ENCODE peak calls at places on chromosomes 6 and 20, in nine cellular contexts. One of them, this sample, is unnamed.

GRCh38 chr6:84772428-84773132 is 8.2 kb upstream of the TBX18 start:
- DNase-seq in esophagus squamous epithelium: no peak
- DNase-seq in A549: no peak
- DNase-seq in breast epithelium: no peak
- DNase-seq in Peyer's patch: no peak
- DNase-seq in thyroid gland: no peak
- DNase-seq in upper lobe of left lung: peak; percentile 63
- DNase-seq in lower leg skin: no peak
- DNase-seq in tibial nerve: no peak
- DNase-seq in this sample: no peak

GRCh38 chr6:13924146-13924948 is 405 bp upstream of the RNF182 start:
- DNase-seq in esophagus squamous epithelium: no peak
- DNase-seq in A549: peak; percentile 43
- DNase-seq in breast epithelium: no peak
- DNase-seq in Peyer's patch: no peak
- DNase-seq in thyroid gland: peak; percentile 53
- DNase-seq in upper lobe of left lung: peak; percentile 72
- DNase-seq in lower leg skin: no peak
- DNase-seq in tibial nerve: no peak
- DNase-seq in this sample: peak; percentile 35

GRCh38 chr20:38790210-38791053 is 15.1 kb upstream of the PPP1R16B start:
- DNase-seq in esophagus squamous epithelium: no peak
- DNase-seq in A549: peak; percentile 46
- DNase-seq in breast epithelium: no peak
- DNase-seq in Peyer's patch: no peak
- DNase-seq in thyroid gland: no peak
- DNase-seq in upper lobe of left lung: no peak
- DNase-seq in lower leg skin: no peak
- DNase-seq in tibial nerve: no peak
- DNase-seq in this sample: no peak

GRCh38 chr6:149160943-149161342 is 156.6 kb upstream of the TAB2 start:
- DNase-seq in esophagus squamous epithelium: no peak
- DNase-seq in A549: no peak
- DNase-seq in breast epithelium: no peak
- DNase-seq in Peyer's patch: no peak
- DNase-seq in thyroid gland: no peak
- DNase-seq in upper lobe of left lung: no peak
- DNase-seq in lower leg skin: no peak
- DNase-seq in tibial nerve: no peak
- DNase-seq in this sample: no peak

GRCh38 chr20:20759132-20759531 is 46.7 kb upstream of the RALGAPA2 start:
- DNase-seq in esophagus squamous epithelium: no peak
- DNase-seq in A549: no peak
- DNase-seq in breast epithelium: no peak
- DNase-seq in Peyer's patch: no peak
- DNase-seq in thyroid gland: peak; percentile 69
- DNase-seq in upper lobe of left lung: no peak
- DNase-seq in lower leg skin: no peak
- DNase-seq in tibial nerve: no peak
- DNase-seq in this sample: peak; percentile 64

GRCh38 chr6:46863791-46864190 is 57.9 kb downstream of the ADGRF5 start:
- DNase-seq in esophagus squamous epithelium: no peak
- DNase-seq in A549: no peak
- DNase-seq in breast epithelium: no peak
- DNase-seq in Peyer's patch: no peak
- DNase-seq in thyroid gland: no peak
- DNase-seq in upper lobe of left lung: no peak
- DNase-seq in lower leg skin: no peak
- DNase-seq in tibial nerve: no peak
- DNase-seq in this sample: no peak

GRCh38 chr6:42746452-42747400 is 823 bp upstream of the TBCC start:
- DNase-seq in esophagus squamous epithelium: peak; percentile 50
- DNase-seq in A549: peak; percentile 86
- DNase-seq in breast epithelium: peak; percentile 80
- DNase-seq in Peyer's patch: peak; percentile 90
- DNase-seq in thyroid gland: peak; percentile 81
- DNase-seq in upper lobe of left lung: peak; percentile 95
- DNase-seq in lower leg skin: peak; percentile 96
- DNase-seq in tibial nerve: peak; percentile 62
- DNase-seq in this sample: peak; percentile 88

GRCh38 chr6:87661016-87661415 is 41.0 kb downstream of the AKIRIN2 start:
- DNase-seq in esophagus squamous epithelium: no peak
- DNase-seq in A549: no peak
- DNase-seq in breast epithelium: no peak
- DNase-seq in Peyer's patch: no peak
- DNase-seq in thyroid gland: no peak
- DNase-seq in upper lobe of left lung: no peak
- DNase-seq in lower leg skin: no peak
- DNase-seq in tibial nerve: no peak
- DNase-seq in this sample: no peak

GRCh38 chr6:45171380-45171779 is 156.8 kb upstream of the RUNX2 start:
- DNase-seq in esophagus squamous epithelium: no peak
- DNase-seq in A549: no peak
- DNase-seq in breast epithelium: no peak
- DNase-seq in Peyer's patch: no peak
- DNase-seq in thyroid gland: no peak
- DNase-seq in upper lobe of left lung: no peak
- DNase-seq in lower leg skin: no peak
- DNase-seq in tibial nerve: no peak
- DNase-seq in this sample: no peak

GRCh38 chr20:34998331-34998950 is 42.8 kb downstream of the MYH7B start:
- DNase-seq in esophagus squamous epithelium: no peak
- DNase-seq in A549: no peak
- DNase-seq in breast epithelium: no peak
- DNase-seq in Peyer's patch: no peak
- DNase-seq in thyroid gland: no peak
- DNase-seq in upper lobe of left lung: no peak
- DNase-seq in lower leg skin: no peak
- DNase-seq in tibial nerve: no peak
- DNase-seq in this sample: no peak

GRCh38 chr20:4192378-4193048 is 177.2 kb upstream of the RNF24 start:
- DNase-seq in esophagus squamous epithelium: no peak
- DNase-seq in A549: peak; percentile 78
- DNase-seq in breast epithelium: no peak
- DNase-seq in Peyer's patch: no peak
- DNase-seq in thyroid gland: no peak
- DNase-seq in upper lobe of left lung: no peak
- DNase-seq in lower leg skin: no peak
- DNase-seq in tibial nerve: no peak
- DNase-seq in this sample: no peak

GRCh38 chr6:70666726-70667125 is 957 bp upstream of the SMAP1 start:
- DNase-seq in esophagus squamous epithelium: no peak
- DNase-seq in A549: no peak
- DNase-seq in breast epithelium: no peak
- DNase-seq in Peyer's patch: no peak
- DNase-seq in thyroid gland: no peak
- DNase-seq in upper lobe of left lung: no peak
- DNase-seq in lower leg skin: no peak
- DNase-seq in tibial nerve: no peak
- DNase-seq in this sample: no peak

GRCh38 chr6:70668499-70668812 is 773 bp downstream of the SMAP1 start:
- DNase-seq in esophagus squamous epithelium: no peak
- DNase-seq in A549: peak; percentile 49
- DNase-seq in breast epithelium: no peak
- DNase-seq in Peyer's patch: no peak
- DNase-seq in thyroid gland: peak; percentile 64
- DNase-seq in upper lobe of left lung: no peak
- DNase-seq in lower leg skin: no peak
- DNase-seq in tibial nerve: no peak
- DNase-seq in this sample: no peak

GRCh38 chr6:70667711-70668498 is at the start of gene SMAP1:
- DNase-seq in esophagus squamous epithelium: peak; percentile 65
- DNase-seq in A549: peak; percentile 77
- DNase-seq in breast epithelium: peak; percentile 86
- DNase-seq in Peyer's patch: peak; percentile 89
- DNase-seq in thyroid gland: peak; percentile 96
- DNase-seq in upper lobe of left lung: peak; percentile 99
- DNase-seq in lower leg skin: peak; percentile 98
- DNase-seq in tibial nerve: peak; percentile 83
- DNase-seq in this sample: peak; percentile 97

GRCh38 chr6:70669133-70669532 is 1.4 kb downstream of the SMAP1 start:
- DNase-seq in esophagus squamous epithelium: no peak
- DNase-seq in A549: no peak
- DNase-seq in breast epithelium: no peak
- DNase-seq in Peyer's patch: no peak
- DNase-seq in thyroid gland: no peak
- DNase-seq in upper lobe of left lung: no peak
- DNase-seq in lower leg skin: no peak
- DNase-seq in tibial nerve: no peak
- DNase-seq in this sample: no peak

DNA sequence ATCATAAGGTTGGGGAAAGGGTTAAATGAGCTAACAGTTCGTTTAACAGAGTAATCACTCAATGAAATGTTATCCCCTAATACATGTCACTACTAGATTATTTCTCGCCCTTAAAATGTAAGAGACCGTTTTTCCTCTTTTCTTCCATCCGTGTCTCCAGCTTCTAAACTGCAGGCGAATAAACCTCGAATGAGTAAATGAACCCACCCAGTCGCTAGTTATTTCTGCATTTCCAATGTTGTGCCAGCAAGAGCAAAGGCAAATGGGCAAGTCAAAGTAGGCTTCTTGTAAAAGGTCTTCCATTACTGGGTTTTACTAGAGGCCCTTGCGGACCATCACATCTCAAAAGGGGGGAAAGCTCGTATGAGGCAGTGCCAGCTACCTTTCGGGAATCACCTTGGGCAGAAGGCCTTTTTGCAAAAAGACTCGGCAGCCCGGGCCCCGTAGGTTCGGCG is 400 bp upstream of the SMAP1 start:
- DNase-seq in esophagus squamous epithelium: no peak
- DNase-seq in A549: no peak
- DNase-seq in breast epithelium: no peak
- DNase-seq in Peyer's patch: no peak
- DNase-seq in thyroid gland: no peak
- DNase-seq in upper lobe of left lung: no peak
- DNase-seq in lower leg skin: no peak
- DNase-seq in tibial nerve: no peak
- DNase-seq in this sample: no peak
- TF ChIP-seq POLR2A in esophagus squamous epithelium: no peak
- TF ChIP-seq POLR2A in A549: no peak
- TF ChIP-seq POLR2A in breast epithelium: no peak
- TF ChIP-seq POLR2A in Peyer's patch: no peak
- TF ChIP-seq POLR2A in thyroid gland: no peak
- TF ChIP-seq POLR2A in upper lobe of left lung: no peak
- TF ChIP-seq POLR2A in lower leg skin: no peak
- TF ChIP-seq POLR2A in tibial nerve: no peak
- TF ChIP-seq POLR2A in this sample: no peak

GRCh38 chr6:30601815-30602641 is 15.0 kb downstream of the PPP1R10 start:
- DNase-seq in esophagus squamous epithelium: no peak
- DNase-seq in A549: no peak
- DNase-seq in breast epithelium: no peak
- DNase-seq in Peyer's patch: no peak
- DNase-seq in thyroid gland: no peak
- DNase-seq in upper lobe of left lung: peak; percentile 78
- DNase-seq in lower leg skin: no peak
- DNase-seq in tibial nerve: no peak
- DNase-seq in this sample: no peak

GRCh38 chr6:30599625-30600324 is 17.3 kb downstream of the PPP1R10 start:
- DNase-seq in esophagus squamous epithelium: no peak
- DNase-seq in A549: no peak
- DNase-seq in breast epithelium: no peak
- DNase-seq in Peyer's patch: no peak
- DNase-seq in thyroid gland: no peak
- DNase-seq in upper lobe of left lung: peak; percentile 57
- DNase-seq in lower leg skin: no peak
- DNase-seq in tibial nerve: no peak
- DNase-seq in this sample: no peak

GRCh38 chr6:30600576-30600975 is 16.5 kb downstream of the PPP1R10 start:
- DNase-seq in esophagus squamous epithelium: no peak
- DNase-seq in A549: no peak
- DNase-seq in breast epithelium: no peak
- DNase-seq in Peyer's patch: no peak
- DNase-seq in thyroid gland: peak; percentile 84
- DNase-seq in upper lobe of left lung: no peak
- DNase-seq in lower leg skin: no peak
- DNase-seq in tibial nerve: no peak
- DNase-seq in this sample: peak; percentile 40

GRCh38 chr6:30598912-30599624 is 18.0 kb downstream of the PPP1R10 start:
- DNase-seq in esophagus squamous epithelium: no peak
- DNase-seq in A549: no peak
- DNase-seq in breast epithelium: no peak
- DNase-seq in Peyer's patch: no peak
- DNase-seq in thyroid gland: no peak
- DNase-seq in upper lobe of left lung: no peak
- DNase-seq in lower leg skin: no peak
- DNase-seq in tibial nerve: no peak
- DNase-seq in this sample: no peak

GRCh38 chr6:30601436-30601814 is 15.6 kb downstream of the PPP1R10 start:
- DNase-seq in esophagus squamous epithelium: no peak
- DNase-seq in A549: no peak
- DNase-seq in breast epithelium: no peak
- DNase-seq in Peyer's patch: no peak
- DNase-seq in thyroid gland: no peak
- DNase-seq in upper lobe of left lung: no peak
- DNase-seq in lower leg skin: no peak
- DNase-seq in tibial nerve: no peak
- DNase-seq in this sample: no peak
- H3K4me3 ChIP-seq in esophagus squamous epithelium: no peak overlapping the region
- H3K4me3 ChIP-seq in A549: no peak overlapping the region
- H3K4me3 ChIP-seq in breast epithelium: no peak overlapping the region
- H3K4me3 ChIP-seq in Peyer's patch: no peak overlapping the region
- H3K4me3 ChIP-seq in thyroid gland: no peak overlapping the region
- H3K4me3 ChIP-seq in upper lobe of left lung: no peak overlapping the region
- H3K4me3 ChIP-seq in lower leg skin: no peak overlapping the region
- H3K4me3 ChIP-seq in tibial nerve: no peak overlapping the region
- H3K4me3 ChIP-seq in this sample: no peak overlapping the region

GRCh38 chr6:142953373-142954273 is 8.6 kb upstream of the HIVEP2 start:
- DNase-seq in esophagus squamous epithelium: no peak
- DNase-seq in A549: no peak
- DNase-seq in breast epithelium: no peak
- DNase-seq in Peyer's patch: no peak
- DNase-seq in thyroid gland: no peak
- DNase-seq in upper lobe of left lung: no peak
- DNase-seq in lower leg skin: no peak
- DNase-seq in tibial nerve: no peak
- DNase-seq in this sample: no peak
- TF ChIP-seq POLR2A in esophagus squamous epithelium: no peak
- TF ChIP-seq POLR2A in A549: no peak
- TF ChIP-seq POLR2A in breast epithelium: no peak
- TF ChIP-seq POLR2A in Peyer's patch: no peak
- TF ChIP-seq POLR2A in thyroid gland: no peak
- TF ChIP-seq POLR2A in upper lobe of left lung: no peak
- TF ChIP-seq POLR2A in lower leg skin: no peak
- TF ChIP-seq POLR2A in tibial nerve: no peak
- TF ChIP-seq POLR2A in this sample: no peak

DNA sequence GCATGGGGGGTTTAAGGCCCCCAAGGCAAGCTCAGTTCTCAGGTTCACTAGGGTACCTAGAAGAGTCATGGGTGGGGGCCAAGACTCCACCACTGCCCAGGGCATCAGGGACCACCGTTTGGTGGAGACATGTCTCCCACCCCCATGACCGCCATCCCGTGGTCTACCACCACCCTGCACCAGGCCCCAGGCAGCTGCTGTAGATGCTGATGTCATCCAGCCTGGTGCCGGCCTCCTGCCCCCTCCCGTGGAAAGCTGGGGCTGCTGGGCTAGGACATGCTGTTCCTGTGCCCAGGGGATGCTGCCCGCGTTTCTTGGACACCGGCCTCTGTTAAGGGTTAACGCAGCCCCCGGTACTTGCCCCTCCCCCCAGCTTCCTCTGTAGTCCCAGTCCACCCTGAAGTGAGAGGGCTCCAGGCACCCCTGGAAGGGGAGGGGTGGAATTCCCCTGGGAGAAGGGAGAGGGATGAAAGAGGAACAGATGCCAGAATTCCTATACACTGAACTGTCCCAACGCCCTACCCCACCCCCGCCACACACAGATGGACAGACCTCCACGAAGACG is 587 bp downstream of the IP6K3 start:
- DNase-seq in esophagus squamous epithelium: no peak
- DNase-seq in A549: peak; percentile 13
- DNase-seq in breast epithelium: peak; percentile 31
- DNase-seq in Peyer's patch: no peak
- DNase-seq in thyroid gland: peak; percentile 85
- DNase-seq in upper lobe of left lung: no peak
- DNase-seq in lower leg skin: no peak
- DNase-seq in tibial nerve: no peak
- DNase-seq in this sample: peak; percentile 65
- H3K4me3 ChIP-seq in esophagus squamous epithelium: peak overlapping the region; percentile 12
- H3K4me3 ChIP-seq in A549: no peak overlapping the region
- H3K4me3 ChIP-seq in breast epithelium: no peak overlapping the region
- H3K4me3 ChIP-seq in Peyer's patch: peak overlapping the region; percentile 38
- H3K4me3 ChIP-seq in thyroid gland: peak overlapping the region; percentile 43
- H3K4me3 ChIP-seq in upper lobe of left lung: peak overlapping the region; percentile 29
- H3K4me3 ChIP-seq in lower leg skin: no peak overlapping the region
- H3K4me3 ChIP-seq in tibial nerve: peak overlapping the region; percentile 33
- H3K4me3 ChIP-seq in this sample: peak overlapping the region; percentile 36